ENCODE peak calls at places on chromosomes 6 and 20, in four cellular contexts. One of them, this sample, is unnamed.

GRCh38 chr20:3580412-3580811 is 82.8 kb downstream of the GFRA4 start:
- DNase-seq in H9: peak; percentile 29
- DNase-seq in AG09309: no peak
- DNase-seq in astrocyte: no peak
- DNase-seq in this sample: no peak

GRCh38 chr20:24987873-24988835 is 4.4 kb downstream of the APMAP start:
- DNase-seq in H9: peak; percentile 10
- DNase-seq in AG09309: no peak
- DNase-seq in astrocyte: no peak
- DNase-seq in this sample: no peak

GRCh38 chr6:128275681-128276080 is 244.7 kb downstream of the PTPRK start:
- DNase-seq in H9: no peak
- DNase-seq in AG09309: no peak
- DNase-seq in astrocyte: no peak
- DNase-seq in this sample: no peak

GRCh38 chr6:48835421-48835958 is 627.6 kb downstream of the MMUT start:
- DNase-seq in H9: no peak
- DNase-seq in AG09309: no peak
- DNase-seq in astrocyte: no peak
- DNase-seq in this sample: peak; percentile 16

GRCh38 chr6:127554435-127555006 is 22.5 kb upstream of the C6orf58 start:
- DNase-seq in H9: peak; percentile 43
- DNase-seq in AG09309: no peak
- DNase-seq in astrocyte: peak; percentile 23
- DNase-seq in this sample: peak; percentile 14

GRCh38 chr6:3443221-3443515 is 13.7 kb downstream of the SLC22A23 start:
- DNase-seq in H9: no peak
- DNase-seq in AG09309: no peak
- DNase-seq in astrocyte: no peak
- DNase-seq in this sample: no peak

GRCh38 chr20:12925214-12925755 is 83.5 kb upstream of the SPTLC3 start:
- DNase-seq in H9: peak; percentile 66
- DNase-seq in AG09309: peak; percentile 66
- DNase-seq in astrocyte: peak; percentile 69
- DNase-seq in this sample: peak; percentile 57

GRCh38 chr6:108452725-108453195 is 108.0 kb upstream of the FOXO3 start:
- DNase-seq in H9: peak; percentile 31
- DNase-seq in AG09309: no peak
- DNase-seq in astrocyte: peak; percentile 76
- DNase-seq in this sample: no peak

GRCh38 chr6:170058878-170059485 is 231.9 kb downstream of the DLL1 start:
- DNase-seq in H9: no peak
- DNase-seq in AG09309: no peak
- DNase-seq in astrocyte: no peak
- DNase-seq in this sample: no peak

GRCh38 chr20:50575869-50576720 is 65.9 kb downstream of the PTPN1 start:
- DNase-seq in H9: peak; percentile 76
- DNase-seq in AG09309: no peak
- DNase-seq in astrocyte: peak; percentile 31
- DNase-seq in this sample: no peak

GRCh38 chr6:52304917-52305316 is 20.4 kb upstream of the MCM3 start:
- DNase-seq in H9: no peak
- DNase-seq in AG09309: peak; percentile 16
- DNase-seq in astrocyte: peak; percentile 45
- DNase-seq in this sample: no peak

GRCh38 chr20:62376112-62377063 is 9.3 kb upstream of the LAMA5 start:
- DNase-seq in H9: peak; percentile 94
- DNase-seq in AG09309: no peak
- DNase-seq in astrocyte: no peak
- DNase-seq in this sample: no peak

GRCh38 chr6:119602215-119603178 is 252.9 kb upstream of the MAN1A1 start:
- DNase-seq in H9: no peak
- DNase-seq in AG09309: no peak
- DNase-seq in astrocyte: peak; percentile 56
- DNase-seq in this sample: no peak

GRCh38 chr6:39568896-39569295 is 156.3 kb downstream of the KIF6 start:
- DNase-seq in H9: no peak
- DNase-seq in AG09309: peak; percentile 59
- DNase-seq in astrocyte: peak; percentile 59
- DNase-seq in this sample: peak; percentile 42

GRCh38 chr6:132227937-132228336 is 173.3 kb downstream of the MOXD1 start:
- DNase-seq in H9: no peak
- DNase-seq in AG09309: peak; percentile 83
- DNase-seq in astrocyte: peak; percentile 91
- DNase-seq in this sample: no peak

GRCh38 chr6:144052488-144052887 is 42.9 kb downstream of the SF3B5 start:
- DNase-seq in H9: no peak
- DNase-seq in AG09309: no peak
- DNase-seq in astrocyte: no peak
- DNase-seq in this sample: no peak

GRCh38 chr20:63085087-63085861 is 78.5 kb upstream of the BHLHE23 start:
- DNase-seq in H9: peak; percentile 28
- DNase-seq in AG09309: no peak
- DNase-seq in astrocyte: no peak
- DNase-seq in this sample: no peak

GRCh38 chr20:17921774-17922173 is 46.8 kb downstream of the SNX5 start:
- DNase-seq in H9: no peak
- DNase-seq in AG09309: no peak
- DNase-seq in astrocyte: no peak
- DNase-seq in this sample: no peak

GRCh38 chr6:48087448-48087847 is 23.5 kb downstream of the PTCHD4 start:
- DNase-seq in H9: no peak
- DNase-seq in AG09309: no peak
- DNase-seq in astrocyte: no peak
- DNase-seq in this sample: no peak

GRCh38 chr20:49505518-49505917 is 23.1 kb upstream of the KCNB1 start:
- DNase-seq in H9: peak; percentile 61
- DNase-seq in AG09309: no peak
- DNase-seq in astrocyte: peak; percentile 67
- DNase-seq in this sample: no peak

GRCh38 chr20:42686057-42686456 is 503.6 kb downstream of the PTPRT start:
- DNase-seq in H9: no peak
- DNase-seq in AG09309: no peak
- DNase-seq in astrocyte: no peak
- DNase-seq in this sample: no peak

GRCh38 chr6:3671382-3671781 is 80.1 kb downstream of the PXDC1 start:
- DNase-seq in H9: no peak
- DNase-seq in AG09309: no peak
- DNase-seq in astrocyte: no peak
- DNase-seq in this sample: no peak

GRCh38 chr6:39051399-39052122 is 3.0 kb downstream of the GLP1R start:
- DNase-seq in H9: no peak
- DNase-seq in AG09309: no peak
- DNase-seq in astrocyte: no peak
- DNase-seq in this sample: no peak

GRCh38 chr20:43691928-43692524 is 25.1 kb downstream of the MYBL2 start:
- DNase-seq in H9: peak; percentile 66
- DNase-seq in AG09309: peak; percentile 13
- DNase-seq in astrocyte: no peak
- DNase-seq in this sample: no peak

GRCh38 chr6:135423649-135424128 is 73.9 kb downstream of the AHI1 start:
- DNase-seq in H9: no peak
- DNase-seq in AG09309: peak; percentile 5
- DNase-seq in astrocyte: peak; percentile 20
- DNase-seq in this sample: peak; percentile 9

DNA sequence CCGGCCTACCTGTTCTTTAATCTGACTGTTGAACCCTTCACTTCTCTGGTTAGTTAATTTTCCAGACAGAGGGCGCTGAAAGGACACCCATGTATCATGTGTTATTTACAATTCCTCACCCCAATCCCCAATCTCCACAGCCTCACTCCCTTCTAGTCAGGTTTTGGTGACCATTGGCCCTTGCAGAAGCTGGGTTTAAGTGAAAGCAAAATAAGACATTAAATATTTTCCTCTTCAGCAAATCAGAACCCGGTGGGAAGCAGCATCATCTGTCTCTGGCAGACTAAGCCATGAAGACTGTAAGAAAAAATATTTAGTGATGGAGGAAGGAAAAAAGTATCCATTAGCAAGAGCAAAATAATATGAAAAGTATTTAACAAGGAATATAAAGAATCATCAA is 9.4 kb upstream of the HLA-DQA1 start:
- DNase-seq in H9: peak; percentile 29
- DNase-seq in AG09309: no peak
- DNase-seq in astrocyte: no peak
- DNase-seq in this sample: no peak
- TF ChIP-seq CTCF in H9: no peak
- TF ChIP-seq CTCF in AG09309: no peak
- TF ChIP-seq CTCF in astrocyte: no peak
- TF ChIP-seq CTCF in this sample: no peak

GRCh38 chr20:36666181-36666740 is 20.3 kb upstream of the SLA2 start:
- DNase-seq in H9: no peak
- DNase-seq in AG09309: no peak
- DNase-seq in astrocyte: no peak
- DNase-seq in this sample: no peak
- TF ChIP-seq CTCF in H9: peak; percentile 20
- TF ChIP-seq CTCF in AG09309: peak; percentile 20
- TF ChIP-seq CTCF in astrocyte: no peak
- TF ChIP-seq CTCF in this sample: no peak

DNA sequence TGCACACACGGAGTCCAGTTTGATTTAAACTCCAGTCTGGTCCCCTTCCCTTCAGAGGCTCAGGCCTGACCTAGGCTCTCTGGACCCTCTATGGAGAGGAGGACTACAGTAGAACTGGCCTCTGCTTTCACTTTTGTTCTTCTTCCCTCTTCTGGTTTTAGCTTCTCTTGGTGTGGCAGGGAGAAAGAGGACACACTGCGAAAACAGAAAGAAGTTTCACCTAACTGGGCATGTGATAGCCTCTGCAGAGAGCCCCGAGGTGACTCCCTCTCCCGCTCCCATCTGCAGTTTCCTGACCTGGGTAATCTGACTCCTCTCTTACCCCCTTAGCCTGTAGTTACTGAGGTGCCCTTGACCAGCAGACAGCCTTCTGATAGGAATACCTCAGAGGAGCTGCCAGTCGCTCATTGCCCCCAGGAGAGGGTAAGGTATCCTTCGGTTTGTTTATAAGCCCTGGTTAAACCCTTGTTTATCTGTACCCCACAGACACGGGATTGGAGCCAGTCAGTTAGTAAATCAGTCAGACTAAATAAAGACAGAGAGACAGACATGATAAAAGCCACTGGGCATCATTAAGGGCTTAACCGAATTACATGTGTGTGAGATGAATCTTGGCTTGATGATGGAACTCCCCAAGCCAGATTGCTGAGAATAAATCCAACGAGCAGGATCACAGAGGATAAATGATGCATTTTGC is 12.0 kb upstream of the DTNBP1 start:
- DNase-seq in H9: peak; percentile 42
- DNase-seq in AG09309: no peak
- DNase-seq in astrocyte: no peak
- DNase-seq in this sample: no peak
- TF ChIP-seq CTCF in H9: no peak
- TF ChIP-seq CTCF in AG09309: no peak
- TF ChIP-seq CTCF in astrocyte: no peak
- TF ChIP-seq CTCF in this sample: no peak

GRCh38 chr20:53294804-53295203 is 298.8 kb downstream of the ZNF217 start:
- DNase-seq in H9: no peak
- DNase-seq in AG09309: no peak
- DNase-seq in astrocyte: peak; percentile 8
- DNase-seq in this sample: no peak

GRCh38 chr20:53287357-53288042 is 306.1 kb downstream of the ZNF217 start:
- DNase-seq in H9: no peak
- DNase-seq in AG09309: no peak
- DNase-seq in astrocyte: no peak
- DNase-seq in this sample: no peak

GRCh38 chr20:53292347-53292746 is 301.3 kb downstream of the ZNF217 start:
- DNase-seq in H9: no peak
- DNase-seq in AG09309: no peak
- DNase-seq in astrocyte: no peak
- DNase-seq in this sample: no peak

GRCh38 chr20:53296451-53297153 is 297.0 kb downstream of the ZNF217 start:
- DNase-seq in H9: no peak
- DNase-seq in AG09309: no peak
- DNase-seq in astrocyte: no peak
- DNase-seq in this sample: no peak

DNA sequence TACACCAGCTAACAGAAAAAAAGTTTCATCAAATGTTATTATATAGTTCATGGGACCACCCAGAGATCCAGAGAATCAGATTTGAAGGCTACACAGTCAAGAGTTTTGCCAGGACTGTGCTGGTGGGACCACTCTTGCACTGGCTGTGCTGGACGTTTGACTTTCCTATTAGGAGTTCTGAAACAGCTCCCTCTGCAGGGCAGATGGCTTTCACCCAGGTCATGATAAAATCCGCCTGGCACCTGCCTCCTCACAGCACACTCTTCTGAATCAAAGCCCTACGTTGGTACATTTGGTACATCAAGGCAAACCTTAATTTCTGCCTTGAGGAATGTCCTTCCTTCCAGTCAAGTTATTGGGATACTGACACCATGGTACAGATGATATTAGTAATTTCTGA is 302.1 kb downstream of the ZNF217 start:
- DNase-seq in H9: peak; percentile 68
- DNase-seq in AG09309: no peak
- DNase-seq in astrocyte: no peak
- DNase-seq in this sample: no peak
- TF ChIP-seq CTCF in H9: peak; percentile 79
- TF ChIP-seq CTCF in AG09309: no peak
- TF ChIP-seq CTCF in astrocyte: no peak
- TF ChIP-seq CTCF in this sample: peak; percentile 26